ENCODE peak calls at places on chromosomes 16 and 17, in five cellular contexts. X is H9, F is heart left ventricle, L is mammary epithelial cell, R is uterus. S is an unnamed sample.
A peak's percentile ranks its signal among the peaks of the same experiment; 100 is the strongest.

GRCh38 chr17:83153681-83154310 is 74.4 kb downstream of the METRNL start:
- DNase-seq in R (no peak), X (no peak), L (no peak), F (peak; percentile 16), S (no peak)

GRCh38 chr16:85449195-85449884 is 163.8 kb upstream of the GSE1 start:
- DNase-seq in R (no peak), F (no peak), L (no peak), X (no peak), S (no peak)

GRCh38 chr16:85544668-85545067 is 68.5 kb upstream of the GSE1 start:
- DNase-seq in R (no peak), L (no peak), X (no peak), F (no peak), S (no peak)

GRCh38 chr16:88928405-88929375 is 48.3 kb downstream of the CBFA2T3 start:
- DNase-seq in L (no peak), X (no peak), F (no peak), R (no peak), S (no peak)

GRCh38 chr17:5535436-5535835 is 48.9 kb downstream of the NLRP1 start:
- DNase-seq in R (no peak), X (no peak), F (no peak), L (no peak), S (no peak)

GRCh38 chr17:21005367-21005766 is 37.4 kb downstream of the USP22 start:
- DNase-seq in R (no peak), L (no peak), F (no peak), X (no peak), S (no peak)

GRCh38 chr16:85366031-85366763 is 246.9 kb upstream of the GSE1 start:
- DNase-seq in L (no peak), R (no peak), F (no peak), X (peak; percentile 52), S (no peak)

GRCh38 chr17:951388-952132 is 28.0 kb downstream of the NXN start:
- DNase-seq in L (peak; percentile 65), X (peak; percentile 94), F (no peak), R (peak; percentile 81), S (no peak)

GRCh38 chr16:66091462-66091861 is 275.0 kb upstream of the CDH5 start:
- DNase-seq in L (no peak), F (no peak), R (no peak), X (no peak), S (no peak)

GRCh38 chr16:24748242-24748641 is 18.8 kb downstream of the TNRC6A start:
- DNase-seq in X (no peak), R (peak; percentile 68), F (peak; percentile 26), L (peak; percentile 88), S (no peak)

GRCh38 chr17:68775338-68775737 is 174.2 kb upstream of the FAM20A start:
- DNase-seq in F (no peak), L (no peak), X (no peak), R (no peak), S (no peak)

GRCh38 chr17:61537264-61537771 is 53.7 kb downstream of the NACA2 start:
- DNase-seq in L (no peak), F (no peak), R (no peak), X (no peak), S (no peak)

GRCh38 chr16:64865037-64865696 is 256.7 kb downstream of the CDH11 start:
- DNase-seq in R (no peak), L (no peak), F (no peak), X (no peak), S (no peak)

GRCh38 chr16:14284930-14285541 is 213.9 kb downstream of the MRTFB start:
- DNase-seq in R (no peak), X (peak; percentile 72), F (no peak), L (no peak), S (no peak)

GRCh38 chr16:21950782-21951521 is 2.2 kb upstream of the UQCRC2 start:
- DNase-seq in R (no peak), F (no peak), L (peak; percentile 31), X (no peak), S (no peak)

GRCh38 chr17:51508048-51508447 is 247.7 kb downstream of the UTP18 start:
- DNase-seq in L (no peak), R (no peak), X (no peak), F (no peak), S (no peak)

GRCh38 chr17:61387011-61387410 is 12.6 kb upstream of the TBX2 start:
- DNase-seq in X (no peak), L (no peak), F (no peak), R (no peak), S (no peak)

GRCh38 chr17:36946726-36947091 is 2.0 kb upstream of the AATF start:
- DNase-seq in L (no peak), X (no peak), R (no peak), F (no peak), S (no peak)

GRCh38 chr16:64089697-64090096 is 1032.2 kb downstream of the CDH11 start:
- DNase-seq in F (no peak), X (peak; percentile 30), R (no peak), L (peak; percentile 7), S (no peak)

GRCh38 chr17:4938670-4939553 is 934 bp downstream of the SLC25A11 start:
- DNase-seq in R (no peak), L (no peak), X (peak; percentile 28), F (no peak), S (no peak)

GRCh38 chr16:89655062-89655643 is 2.4 kb downstream of the CHMP1A start:
- DNase-seq in F (no peak), R (no peak), L (no peak), X (no peak), S (no peak)

DNA sequence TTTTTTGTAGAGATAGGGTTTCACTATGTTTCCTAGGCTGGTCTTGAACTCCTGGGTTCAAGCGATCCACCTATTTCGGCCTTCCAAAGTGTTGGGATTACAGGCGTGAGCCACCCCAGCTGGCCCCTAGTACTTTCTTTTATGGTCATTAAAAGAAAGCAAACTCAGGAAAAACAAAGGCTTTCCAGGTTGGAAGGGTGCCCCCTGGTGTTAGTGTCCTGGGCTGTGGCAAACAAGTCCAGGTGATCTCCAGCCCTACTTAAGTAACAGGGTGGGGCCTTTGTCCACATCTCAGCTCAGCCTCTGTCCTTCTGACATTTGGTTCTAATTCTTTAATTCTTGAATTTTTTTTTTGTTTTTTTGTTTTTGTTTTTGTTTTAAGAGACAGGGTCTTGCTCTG is 6.9 kb downstream of the IGFBP4 start:
- DNase-seq in L (peak; percentile 39), R (peak; percentile 59), X (peak; percentile 79), F (no peak), S (no peak)
- H3K27ac ChIP-seq in L (no peak overlapping the region), R (peak overlapping the region; percentile 97), X (no peak overlapping the region), F (peak overlapping the region; percentile 73), S (peak overlapping the region; percentile 70)

DNA sequence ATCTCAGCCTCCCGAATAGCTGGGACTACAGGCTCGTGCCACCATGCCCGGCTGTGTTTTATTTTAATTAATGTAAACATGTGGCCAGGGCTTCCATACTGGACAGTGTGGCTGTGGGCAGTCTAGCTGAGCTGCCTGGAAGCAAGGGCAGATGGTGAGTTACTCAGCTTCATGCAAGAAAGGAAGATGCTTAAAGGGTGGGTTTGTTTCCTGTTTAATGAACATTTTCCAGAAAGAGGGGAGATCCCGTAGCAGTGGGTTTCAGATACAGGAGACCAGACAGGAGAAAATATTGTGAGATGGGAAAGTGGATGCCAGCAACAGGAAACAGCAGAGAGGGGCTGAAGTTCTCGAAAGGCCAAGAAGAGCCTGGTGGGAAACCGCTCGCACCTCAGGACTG is 7.3 kb downstream of the MAPK8IP3 start:
- DNase-seq in L (no peak), R (no peak), X (no peak), F (no peak), S (no peak)
- H3K4me1 ChIP-seq in L (peaks cover 1% of the 10 kb centered on the region), R (no peaks in the 10 kb centered on the region), X (no peaks in the 10 kb centered on the region), F (peaks cover 44% of the 10 kb centered on the region), S (peaks cover 34% of the 10 kb centered on the region)

DNA sequence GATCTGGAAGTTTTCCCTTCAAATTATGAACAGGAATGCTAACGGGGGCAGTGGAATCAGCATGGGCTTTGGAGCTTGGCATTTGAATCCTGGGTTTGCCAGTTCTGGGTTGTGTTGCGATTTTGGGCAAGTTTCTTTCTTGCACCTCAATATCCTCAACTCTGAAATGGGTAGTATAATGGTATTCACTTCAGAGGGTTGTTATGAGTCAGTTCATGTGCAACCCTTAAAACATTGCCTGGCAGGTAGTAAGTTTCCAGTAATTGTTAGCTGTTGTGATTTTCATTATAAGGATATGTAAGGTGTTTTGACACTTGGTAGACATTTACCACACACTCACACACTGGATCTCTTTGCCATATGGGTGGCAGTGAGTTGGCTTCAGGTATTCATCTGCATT is 33.4 kb downstream of the SNX29 start:
- DNase-seq in L (no peak), R (no peak), F (no peak), X (no peak), S (no peak)
- H3K27ac ChIP-seq in L (no peak overlapping the region), R (peak overlapping the region; percentile 65), F (no peak overlapping the region), X (no peak overlapping the region), S (no peak overlapping the region)

GRCh38 chr17:77451894-77452852 is 311.4 kb downstream of the SEC14L1 start:
- DNase-seq in F (peak; percentile 71), L (peak; percentile 62), X (peak; percentile 76), R (peak; percentile 79), S (peak; percentile 71)
- H3K4me1 ChIP-seq in F (peaks cover 73% of the 10 kb centered on the region), L (peaks cover 74% of the 10 kb centered on the region), X (peaks cover 11% of the 10 kb centered on the region), R (peaks cover 13% of the 10 kb centered on the region), S (peaks cover 45% of the 10 kb centered on the region)

GRCh38 chr16:48318630-48319029 is 66.6 kb downstream of the SIAH1 start:
- DNase-seq in F (peak; percentile 50), X (peak; percentile 81), L (no peak), R (no peak), S (peak; percentile 74)

GRCh38 chr16:48321307-48322036 is 63.7 kb downstream of the SIAH1 start:
- DNase-seq in F (no peak), L (peak; percentile 45), X (no peak), R (no peak), S (no peak)

DNA sequence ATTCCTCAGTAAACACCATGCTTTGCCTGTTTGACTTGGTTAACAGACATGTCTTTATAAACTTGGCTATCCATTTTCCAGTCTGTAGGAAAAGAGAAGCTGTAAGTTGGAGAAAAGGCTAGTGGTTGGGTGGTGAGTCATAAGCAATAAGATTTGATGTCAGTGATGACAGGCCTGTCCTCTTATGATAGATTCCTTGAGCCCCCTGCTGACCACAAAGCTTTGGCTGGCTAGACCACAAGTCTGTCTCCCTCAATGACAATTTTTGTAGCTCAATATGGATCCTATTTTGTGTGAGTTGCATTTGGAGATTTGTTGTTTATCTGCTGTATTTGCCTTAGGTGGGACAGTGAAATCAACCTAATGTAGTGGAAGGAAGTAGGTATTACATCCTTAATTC is 67.6 kb downstream of the SIAH1 start:
- DNase-seq in R (no peak), L (peak; percentile 48), X (no peak), F (no peak), S (no peak)
- H3K27ac ChIP-seq in R (no peak overlapping the region), L (no peak overlapping the region), X (peak overlapping the region; percentile 58), F (no peak overlapping the region), S (peak overlapping the region; percentile 73)

DNA sequence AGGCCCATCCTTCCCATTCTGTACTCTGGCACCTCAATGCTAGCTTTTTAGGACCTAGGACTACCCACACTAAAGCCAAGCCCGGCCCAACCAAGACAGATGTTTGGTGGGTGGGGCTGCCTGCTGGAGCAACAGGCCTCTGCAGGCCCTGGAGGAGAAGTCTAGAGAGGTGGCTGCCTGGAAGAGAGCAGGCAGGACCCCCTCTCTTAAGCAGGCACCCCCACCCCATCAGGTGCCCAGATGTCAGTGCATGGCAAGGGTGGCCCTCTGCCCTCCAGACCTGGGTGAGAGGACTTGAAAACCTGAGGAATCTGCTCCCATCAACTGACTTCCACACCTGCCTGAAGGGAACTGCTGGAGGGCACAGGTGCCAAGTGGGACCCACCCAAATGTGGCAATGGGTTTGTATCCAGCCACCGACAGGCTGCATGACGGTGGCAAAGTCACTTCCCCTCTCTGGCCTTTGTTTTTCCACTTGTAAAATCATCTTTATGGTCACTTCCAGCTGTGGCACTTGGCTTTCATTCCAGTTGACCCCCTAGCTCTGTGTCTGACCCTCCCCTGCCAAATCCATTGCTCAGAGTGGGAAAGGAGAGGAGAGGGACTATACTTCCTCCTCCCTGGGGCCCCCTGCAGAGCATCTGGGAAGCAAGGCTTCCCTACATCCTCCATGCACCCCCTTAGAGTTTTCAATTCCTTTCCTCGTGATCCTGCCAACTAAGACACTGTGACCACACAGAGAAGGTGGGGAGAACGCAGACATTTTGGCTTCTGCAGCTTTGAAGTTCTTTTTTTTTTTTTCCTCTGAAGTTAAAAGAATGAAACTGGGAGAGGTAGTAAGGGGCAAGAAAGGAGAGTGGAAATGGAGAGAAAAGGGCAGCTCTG is 1.6 kb upstream of the STAT5A start:
- DNase-seq in F (no peak), L (no peak), X (peak; percentile 30), R (no peak), S (no peak)
- H3K4me1 ChIP-seq in F (peaks cover 31% of the 10 kb centered on the region), L (no peaks in the 10 kb centered on the region), X (peaks cover 7% of the 10 kb centered on the region), R (peaks cover 6% of the 10 kb centered on the region), S (peaks cover 51% of the 10 kb centered on the region)

S was measured in heart right ventricle.